ENCODE peak calls at places on chromosomes 16 and 17, in five cellular contexts. H, B, T, A and X are unnamed samples.

GRCh38 chr16:29738514-29738913 is 7.3 kb downstream of the C16orf54 start:
- DNase-seq in H (no peak), B (no peak), T (no peak), A (no peak), X (no peak)

GRCh38 chr17:44878627-44879221 is 20.5 kb downstream of the EFTUD2 start:
- DNase-seq in H (peak; percentile 38), B (peak; percentile 16), T (no peak), A (no peak), X (peak; percentile 52)

GRCh38 chr17:61416211-61416539 is 16.5 kb downstream of the TBX2 start:
- DNase-seq in H (no peak), B (no peak), T (no peak), A (peak; percentile 36), X (no peak)

GRCh38 chr16:30478766-30479478 is 6.4 kb downstream of the ITGAL start:
- DNase-seq in H (no peak), B (no peak), T (no peak), A (no peak), X (no peak)

GRCh38 chr17:71229036-71229435 is 891.8 kb upstream of the SOX9 start:
- DNase-seq in H (peak; percentile 65), B (no peak), T (no peak), A (no peak), X (no peak)

GRCh38 chr17:56891751-56892150 is 22.1 kb downstream of the TRIM25 start:
- DNase-seq in H (no peak), B (no peak), T (peak; percentile 90), A (peak; percentile 78), X (no peak)

GRCh38 chr16:27174007-27174406 is 29.3 kb upstream of the KDM8 start:
- DNase-seq in H (no peak), B (no peak), T (no peak), A (no peak), X (no peak)

GRCh38 chr16:22318690-22319358 is 21.6 kb downstream of the POLR3E start:
- DNase-seq in H (peak; percentile 22), B (peak; percentile 10), T (peak; percentile 90), A (peak; percentile 71), X (peak; percentile 43)

GRCh38 chr17:49914096-49914490 is 54.9 kb upstream of the DLX4 start:
- DNase-seq in H (no peak), B (peak; percentile 99), T (no peak), A (no peak), X (no peak)

GRCh38 chr17:32519769-32520701 is 33.2 kb downstream of the CDK5R1 start:
- DNase-seq in H (no peak), B (no peak), T (no peak), A (peak; percentile 55), X (peak; percentile 35)

GRCh38 chr16:65774350-65774749 is 592.1 kb upstream of the CDH5 start:
- DNase-seq in H (no peak), B (no peak), T (no peak), A (no peak), X (no peak)

GRCh38 chr16:84032458-84033178 is 10.0 kb downstream of the SLC38A8 start:
- DNase-seq in H (no peak), B (no peak), T (no peak), A (no peak), X (no peak)

GRCh38 chr16:2043980-2044451 is 3.6 kb downstream of the NTHL1 start:
- DNase-seq in H (no peak), B (no peak), T (no peak), A (no peak), X (no peak)

GRCh38 chr16:4377573-4378146 is 6.0 kb downstream of the VASN start:
- DNase-seq in H (no peak), B (no peak), T (no peak), A (no peak), X (no peak)

GRCh38 chr16:4330277-4330882 is 14.5 kb downstream of the GLIS2 start:
- DNase-seq in H (peak; percentile 63), B (peak; percentile 64), T (peak; percentile 91), A (peak; percentile 77), X (peak; percentile 76)

GRCh38 chr16:86977076-86977676 is 340.0 kb downstream of the C16orf95 start:
- DNase-seq in H (no peak), B (no peak), T (no peak), A (no peak), X (no peak)

GRCh38 chr16:19329932-19330331 is 44.4 kb downstream of the CLEC19A start:
- DNase-seq in H (no peak), B (peak; percentile 8), T (no peak), A (no peak), X (peak; percentile 8)

GRCh38 chr17:57881143-57881542 is 31.3 kb upstream of the MRPS23 start:
- DNase-seq in H (peak; percentile 89), B (peak; percentile 46), T (no peak), A (peak; percentile 67), X (peak; percentile 80)

GRCh38 chr16:27251561-27252205 is 16.9 kb downstream of the NSMCE1 start:
- DNase-seq in H (no peak), B (no peak), T (no peak), A (peak; percentile 1), X (no peak)

GRCh38 chr17:21419299-21420239 is 43.4 kb downstream of the KCNJ12 start:
- DNase-seq in H (no peak), B (no peak), T (no peak), A (peak; percentile 48), X (no peak)

GRCh38 chr16:56594292-56594619 is 4.9 kb downstream of the MT3 start:
- DNase-seq in H (no peak), B (no peak), T (no peak), A (no peak), X (no peak)

GRCh38 chr17:8518346-8518745 is 82.7 kb downstream of the NDEL1 start:
- DNase-seq in H (no peak), B (no peak), T (no peak), A (no peak), X (no peak)

GRCh38 chr17:2815781-2816185 is 19.5 kb downstream of the RAP1GAP2 start:
- DNase-seq in H (no peak), B (no peak), T (no peak), A (peak; percentile 44), X (no peak)

GRCh38 chr16:87552772-87553171 is 49.5 kb upstream of the JPH3 start:
- DNase-seq in H (no peak), B (no peak), T (no peak), A (no peak), X (peak; percentile 17)

GRCh38 chr17:80992077-80992947 is 671 bp downstream of the CHMP6 start:
- DNase-seq in H (no peak), B (no peak), T (no peak), A (peak; percentile 53), X (peak; percentile 26)

GRCh38 chr17:57215317-57215716 is 41.0 kb upstream of the MSI2 start:
- DNase-seq in H (no peak), B (no peak), T (no peak), A (no peak), X (peak; percentile 12)

DNA sequence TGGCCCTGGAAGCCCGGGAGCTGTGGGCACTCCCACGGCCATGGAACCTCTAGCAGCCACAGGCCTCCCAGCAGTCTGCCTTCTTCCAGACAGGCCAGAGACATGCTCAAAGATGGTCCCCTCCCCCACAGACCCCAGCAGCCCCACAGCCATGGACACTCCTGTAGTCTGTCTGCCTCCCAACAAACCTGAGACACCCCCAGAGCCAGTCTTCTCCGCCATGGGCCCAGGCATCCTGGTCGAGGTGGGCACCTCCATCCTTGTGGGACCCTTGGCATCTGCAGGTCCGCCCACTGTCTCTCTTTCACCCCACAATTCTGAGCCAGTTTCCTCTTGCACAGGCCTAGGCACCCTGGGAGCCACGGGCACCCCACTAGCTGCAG is 3.1 kb downstream of the KIAA0753 start:
- DNase-seq in H (no peak), B (no peak), T (no peak), A (no peak), X (no peak)
- H4K8ac ChIP-seq in H (no peak overlapping the region), B (no peak overlapping the region), T (peak overlapping the region; percentile 60), A (no peak overlapping the region), X (no peak overlapping the region)

GRCh38 chr16:15641753-15642556 is 999 bp downstream of the MARF1 start:
- DNase-seq in H (no peak), B (no peak), T (no peak), A (no peak), X (peak; percentile 13)

GRCh38 chr16:15642557-15643452 is at the start of gene MARF1:
- DNase-seq in H (peak; percentile 90), B (peak; percentile 95), T (peak; percentile 100), A (peak; percentile 98), X (peak; percentile 95)

GRCh38 chr16:15644306-15644961 is 1.5 kb upstream of the MARF1 start:
- DNase-seq in H (no peak), B (no peak), T (no peak), A (no peak), X (peak; percentile 36)

GRCh38 chr16:15640966-15641365 is 2.0 kb downstream of the MARF1 start:
- DNase-seq in H (no peak), B (no peak), T (no peak), A (no peak), X (no peak)

GRCh38 chr16:15643453-15644305 is 725 bp upstream of the MARF1 start:
- DNase-seq in H (peak; percentile 59), B (no peak), T (peak; percentile 49), A (no peak), X (peak; percentile 78)
- H4K8ac ChIP-seq in H (peak overlapping the region; percentile 100), B (peak overlapping the region; percentile 95), T (peak overlapping the region; percentile 91), A (no peak overlapping the region), X (peak overlapping the region; percentile 96)

DNA sequence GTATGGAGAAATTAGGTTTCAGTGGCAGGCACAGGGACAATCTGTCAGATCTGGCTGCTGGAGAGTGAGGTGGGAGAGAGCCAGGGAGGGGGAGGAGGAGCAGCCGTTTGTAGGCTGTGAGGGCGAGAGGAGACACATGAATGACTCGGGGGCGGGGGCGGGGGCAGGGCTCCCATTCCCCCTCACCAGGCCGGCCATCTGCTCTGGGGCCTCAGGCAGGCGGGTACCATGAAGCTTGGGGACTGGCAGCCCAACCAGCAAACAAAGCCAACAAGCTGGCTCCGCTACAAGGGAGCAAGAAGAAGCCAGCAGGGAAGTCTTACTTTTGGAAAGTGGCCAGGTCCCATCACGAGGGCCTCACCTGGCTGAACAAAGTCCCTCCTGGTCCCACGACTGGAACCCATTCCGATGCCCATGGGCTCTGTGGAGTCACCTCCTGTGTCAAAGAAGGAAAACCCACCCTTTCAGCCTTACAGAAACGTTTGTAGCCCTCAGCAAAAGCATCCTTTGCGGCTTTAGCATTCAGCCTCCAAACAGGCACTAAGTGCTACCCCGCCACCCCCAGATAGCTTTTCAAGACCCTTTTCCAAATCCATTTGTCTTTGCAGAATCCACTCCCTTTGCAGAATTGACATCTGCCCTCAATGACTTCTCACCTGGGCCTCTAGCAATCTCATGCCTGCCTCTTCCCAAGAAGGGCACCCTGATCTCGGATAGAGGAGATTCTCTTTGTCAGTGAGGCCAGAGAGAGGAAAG is 9.2 kb upstream of the SSTR2 start:
- DNase-seq in H (no peak), B (no peak), T (peak; percentile 53), A (peak; percentile 59), X (no peak)
- H4K8ac ChIP-seq in H (peak overlapping the region; percentile 84), B (no peak overlapping the region), T (no peak overlapping the region), A (no peak overlapping the region), X (no peak overlapping the region)

DNA sequence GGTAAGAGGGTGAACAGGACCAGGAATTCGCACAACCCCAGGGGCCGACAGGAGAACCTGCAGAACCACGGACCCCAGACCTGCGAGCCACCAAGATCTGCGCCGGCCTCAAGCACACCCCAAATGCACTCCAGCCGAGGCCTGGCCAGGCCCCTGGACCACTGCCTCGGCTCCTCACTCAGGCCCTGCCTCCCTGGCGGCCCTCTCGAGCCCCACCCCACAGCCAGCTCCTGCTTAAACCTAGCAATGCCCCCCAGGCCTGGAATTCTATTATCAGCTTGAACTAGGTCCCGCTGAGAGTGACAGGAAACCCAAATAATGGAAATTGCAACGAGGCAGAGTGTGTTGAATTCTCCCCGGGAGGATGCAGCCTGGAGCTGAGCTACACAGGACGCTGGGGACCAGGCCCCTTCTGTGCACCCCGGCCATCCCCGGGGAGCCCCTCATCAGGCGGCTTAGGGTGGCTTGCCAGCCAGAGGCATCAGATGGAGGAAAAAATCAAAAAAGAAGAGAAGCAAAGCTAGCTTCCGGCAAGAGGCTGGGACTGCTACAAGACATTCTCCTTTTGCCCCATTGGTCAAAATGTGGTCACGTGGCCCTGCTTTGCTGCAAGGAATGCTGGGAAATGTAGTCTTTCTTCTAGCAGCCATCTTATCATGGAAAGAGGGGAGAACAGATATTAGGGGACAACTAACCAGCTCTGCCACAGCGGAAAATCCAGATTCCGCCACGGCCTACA is 2.4 kb upstream of the ENPP7 start:
- DNase-seq in H (peak; percentile 91), B (peak; percentile 65), T (peak; percentile 91), A (peak; percentile 97), X (peak; percentile 89)
- H4K8ac ChIP-seq in H (peak overlapping the region; percentile 88), B (peak overlapping the region; percentile 95), T (peak overlapping the region; percentile 81), A (no peak overlapping the region), X (peak overlapping the region; percentile 100)